ENCODE peak calls at places on chromosomes 4 and X, in five cellular contexts. I, X, Q, U and J are unnamed samples.

GRCh38 chrX:80388206-80388605 is 32.0 kb upstream of the TENT5D start:
- DNase-seq in X (peak; percentile 71), I (no peak), Q (no peak), U (no peak), J (no peak)

GRCh38 chr4:37324526-37324925 is 80.0 kb downstream of the NWD2 start:
- DNase-seq in Q (no peak), I (no peak), U (no peak), X (no peak), J (no peak)

GRCh38 chrX:120269379-120270035 is 18.9 kb downstream of the ZBTB33 start:
- DNase-seq in U (no peak), I (no peak), Q (no peak), X (peak; percentile 11), J (peak; percentile 63)

GRCh38 chr4:142846729-142847606 is 867 bp upstream of the INPP4B start:
- DNase-seq in I (no peak), U (peak; percentile 42), Q (peak; percentile 52), X (peak; percentile 30), J (no peak)

GRCh38 chrX:150767475-150768131 is 74.4 kb downstream of the MTMR1 start:
- DNase-seq in Q (no peak), X (peak; percentile 60), I (peak; percentile 90), U (no peak), J (peak; percentile 76)

GRCh38 chrX:98071331-98071730 is 1187.6 kb downstream of the RPA4 start:
- DNase-seq in I (no peak), Q (no peak), X (no peak), U (no peak), J (peak; percentile 36)

GRCh38 chr4:111991797-111992196 is 153.5 kb upstream of the FAM241A start:
- DNase-seq in U (no peak), Q (no peak), X (peak; percentile 59), I (peak; percentile 78), J (peak; percentile 5)

GRCh38 chr4:181677621-181678020 is 565.6 kb upstream of the TENM3 start:
- DNase-seq in X (no peak), U (no peak), I (peak; percentile 84), Q (no peak), J (no peak)

GRCh38 chrX:3326721-3327120 is 19.7 kb downstream of the MXRA5 start:
- DNase-seq in I (no peak), Q (no peak), U (no peak), X (peak; percentile 9), J (peak; percentile 76)

GRCh38 chrX:50697691-50698090 is 116.3 kb downstream of the SHROOM4 start:
- DNase-seq in X (peak; percentile 68), Q (no peak), I (peak; percentile 29), U (no peak), J (peak; percentile 74)

GRCh38 chr4:7507381-7507780 is 72.7 kb upstream of the PSAPL1 start:
- DNase-seq in X (no peak), Q (no peak), U (no peak), I (peak; percentile 45), J (peak; percentile 5)

GRCh38 chr4:155592568-155593343 is 73.9 kb upstream of the GUCY1A1 start:
- DNase-seq in X (peak; percentile 77), I (no peak), Q (no peak), U (no peak), J (peak; percentile 92)

GRCh38 chrX:153494541-153495361 is at the start of gene BGN:
- DNase-seq in Q (peak; percentile 84), I (no peak), U (no peak), X (peak; percentile 68), J (peak; percentile 63)

GRCh38 chr4:8537041-8537461 is 43.1 kb upstream of the GPR78 start:
- DNase-seq in U (no peak), Q (peak; percentile 62), I (peak; percentile 76), X (peak; percentile 92), J (peak; percentile 65)

GRCh38 chr4:165288639-165289428 is 38.6 kb upstream of the MSMO1 start:
- DNase-seq in Q (no peak), U (no peak), X (peak; percentile 81), I (peak; percentile 52), J (peak; percentile 65)

GRCh38 chrX:21740329-21741274 is 17.3 kb downstream of the SMPX start:
- DNase-seq in U (no peak), X (no peak), I (no peak), Q (no peak), J (no peak)

GRCh38 chr4:153233761-153234371 is 29.6 kb downstream of the TRIM2 start:
- DNase-seq in I (no peak), X (peak; percentile 96), Q (no peak), U (no peak), J (peak; percentile 93)

GRCh38 chr4:123064390-123064789 is 142.0 kb upstream of the NUDT6 start:
- DNase-seq in X (peak; percentile 78), Q (no peak), U (no peak), I (no peak), J (no peak)

GRCh38 chrX:154827194-154827593 is 7.3 kb downstream of the SMIM9 start:
- DNase-seq in I (no peak), U (no peak), Q (no peak), X (no peak), J (no peak)

GRCh38 chrX:17497193-17497592 is 122.2 kb downstream of the NHS start:
- DNase-seq in I (no peak), X (no peak), Q (no peak), U (no peak), J (no peak)

GRCh38 chr4:38131371-38132139 is 171.4 kb downstream of the PTTG2 start:
- DNase-seq in X (peak; percentile 29), U (peak; percentile 63), I (no peak), Q (no peak), J (no peak)

GRCh38 chr4:70601422-70602039 is 9.5 kb downstream of the AMBN start:
- DNase-seq in U (peak; percentile 31), Q (peak; percentile 58), X (peak; percentile 71), I (peak; percentile 44), J (peak; percentile 54)

GRCh38 chr4:76964769-76965168 is 15.2 kb downstream of the SEPTIN11 start:
- DNase-seq in Q (no peak), I (no peak), X (no peak), U (no peak), J (no peak)

GRCh38 chrX:18406531-18407266 is 18.7 kb upstream of the CDKL5 start:
- DNase-seq in U (no peak), X (peak; percentile 35), Q (no peak), I (no peak), J (no peak)

GRCh38 chr4:48858130-48858529 is 27.2 kb downstream of the OCIAD1 start:
- DNase-seq in X (no peak), I (peak; percentile 62), Q (no peak), U (no peak), J (no peak)

GRCh38 chrX:134013092-134013497 is 27.7 kb upstream of the GPC3 start:
- DNase-seq in U (no peak), Q (no peak), X (peak; percentile 21), I (peak; percentile 71), J (peak; percentile 42)

GRCh38 chr4:173525118-173526033 is 4.7 kb downstream of the HAND2 start:
- DNase-seq in I (no peak), U (no peak), X (peak; percentile 68), Q (peak; percentile 43), J (peak; percentile 52)

GRCh38 chrX:118116308-118117068 is at the start of gene KLHL13:
- DNase-seq in X (peak; percentile 16), Q (peak; percentile 50), U (no peak), I (no peak), J (peak; percentile 63)

GRCh38 chr4:15226203-15226602 is 201.6 kb upstream of the C1QTNF7 start:
- DNase-seq in U (no peak), X (no peak), Q (no peak), I (no peak), J (no peak)

GRCh38 chr4:33060873-33061542 is 2340.8 kb downstream of the PCDH7 start:
- DNase-seq in I (peak; percentile 53), U (no peak), Q (no peak), X (peak; percentile 31), J (peak; percentile 80)

GRCh38 chr4:53098681-53099121 is 236.6 kb downstream of the RASL11B start:
- DNase-seq in U (no peak), I (no peak), X (peak; percentile 77), Q (no peak), J (peak; percentile 19)

GRCh38 chr4:31291238-31291637 is 571.1 kb downstream of the PCDH7 start:
- DNase-seq in Q (no peak), I (peak; percentile 73), U (no peak), X (no peak), J (no peak)

GRCh38 chr4:141134051-141134450 is 782 bp upstream of the RNF150 start:
- DNase-seq in I (peak; percentile 17), X (no peak), Q (no peak), U (no peak), J (peak; percentile 57)